ENCODE peak calls at places on chromosomes 2 and 18, in four cellular contexts. I, V, W and R are unnamed samples.

GRCh38 chr2:221527759-221528444 is 44.2 kb downstream of the EPHA4 start:
- DNase-seq in V (no peak), W (no peak), I (no peak), R (no peak)

GRCh38 chr2:25251461-25252273 is 83.3 kb upstream of the POMC start:
- DNase-seq in V (peak), W (peak), I (peak), R (peak)

GRCh38 chr18:34352385-34353163 is 127.9 kb upstream of the NOL4 start:
- DNase-seq in V (no peak), I (no peak), W (no peak), R (no peak)

GRCh38 chr2:69175795-69176715 is 163.1 kb downstream of the ANTXR1 start:
- DNase-seq in I (no peak), W (no peak), V (no peak), R (no peak)

GRCh38 chr2:177396630-177397460 is 4.3 kb downstream of the AGPS start:
- DNase-seq in W (no peak), V (no peak), I (no peak), R (no peak)

GRCh38 chr2:20422679-20423271 is 24.1 kb upstream of the RHOB start:
- DNase-seq in V (peak), W (no peak), I (no peak), R (no peak)

GRCh38 chr2:179486969-179487752 is 222.5 kb upstream of the SESTD1 start:
- DNase-seq in W (no peak), I (no peak), V (no peak), R (no peak)

GRCh38 chr18:44123743-44124142 is 556.9 kb upstream of the SETBP1 start:
- DNase-seq in I (no peak), V (no peak), W (no peak), R (no peak)

GRCh38 chr2:227324671-227325055 is 388 bp upstream of the MFF start:
- DNase-seq in W (peak), V (no peak), I (no peak), R (no peak)

GRCh38 chr2:37676274-37676673 is 4.8 kb upstream of the CDC42EP3 start:
- DNase-seq in W (no peak), I (no peak), V (no peak), R (no peak)

GRCh38 chr2:74374509-74375205 is 5.5 kb downstream of the DCTN1 start:
- DNase-seq in V (peak), I (peak), W (peak), R (no peak)

GRCh38 chr2:103902347-103902746 is 951.6 kb upstream of the POU3F3 start:
- DNase-seq in W (no peak), V (no peak), I (no peak), R (no peak)

GRCh38 chr2:222745836-222746559 is 74.5 kb downstream of the MOGAT1 start:
- DNase-seq in I (no peak), V (no peak), W (no peak), R (no peak)

GRCh38 chr2:72291059-72291458 is 143.4 kb upstream of the CYP26B1 start:
- DNase-seq in W (no peak), I (no peak), V (no peak), R (no peak)

GRCh38 chr18:26536664-26537063 is 11.7 kb downstream of the KCTD1 start:
- DNase-seq in I (no peak), W (no peak), V (no peak), R (no peak)

GRCh38 chr18:69326094-69326493 is 74.6 kb upstream of the DOK6 start:
- DNase-seq in W (no peak), V (no peak), I (no peak), R (no peak)

GRCh38 chr2:207670887-207671286 is 40.6 kb upstream of the CCNYL1 start:
- DNase-seq in W (no peak), I (no peak), V (no peak), R (no peak)

GRCh38 chr2:11582526-11583202 is 48.8 kb downstream of the GREB1 start:
- DNase-seq in V (peak), W (peak), I (no peak), R (peak)

GRCh38 chr2:205776139-205776538 is 93.8 kb downstream of the NRP2 start:
- DNase-seq in W (peak), V (peak), I (peak), R (no peak)

GRCh38 chr2:233934524-233934923 is 17.4 kb downstream of the TRPM8 start:
- DNase-seq in I (no peak), W (no peak), V (no peak), R (no peak)

GRCh38 chr2:211468217-211468616 is 911.8 kb downstream of the CPS1 start:
- DNase-seq in W (no peak), V (no peak), I (no peak), R (no peak)

GRCh38 chr2:210195066-210195852 is 24.1 kb upstream of the KANSL1L start:
- DNase-seq in I (no peak), V (no peak), W (no peak), R (no peak)

GRCh38 chr18:75267643-75268184 is 57.1 kb downstream of the TSHZ1 start:
- DNase-seq in I (no peak), V (no peak), W (no peak), R (no peak)

GRCh38 chr2:166240387-166241313 is 112.8 kb upstream of the SCN1A start:
- DNase-seq in V (no peak), I (no peak), W (no peak), R (no peak)

GRCh38 chr2:54590216-54590961 is 133.1 kb upstream of the EML6 start:
- DNase-seq in W (no peak), I (no peak), V (no peak), R (no peak)

GRCh38 chr2:40220177-40220925 is 231.5 kb downstream of the SLC8A1 start:
- DNase-seq in I (no peak), W (no peak), V (no peak), R (no peak)

GRCh38 chr2:128394004-128394730 is 75.5 kb upstream of the HS6ST1 start:
- DNase-seq in W (no peak), V (no peak), I (no peak), R (no peak)

GRCh38 chr2:109648041-109648527 is 33.9 kb downstream of the SOWAHC start:
- DNase-seq in W (no peak), V (no peak), I (no peak), R (no peak)

GRCh38 chr2:42249887-42250286 is 80.7 kb downstream of the EML4 start:
- DNase-seq in V (no peak), I (no peak), W (no peak), R (no peak)

GRCh38 chr2:54239427-54239826 is 16.6 kb downstream of the TSPYL6 start:
- DNase-seq in V (no peak), W (no peak), I (no peak), R (no peak)

GRCh38 chr2:240208096-240208495 is 67.6 kb upstream of the OTOS start:
- DNase-seq in V (no peak), I (no peak), W (no peak), R (no peak)

GRCh38 chr2:214482716-214483115 is 71.9 kb downstream of the VWC2L start:
- DNase-seq in V (no peak), W (peak), I (no peak), R (no peak)

GRCh38 chr2:54586062-54586982 is 130.2 kb downstream of the SPTBN1 start:
- DNase-seq in I (no peak), W (no peak), V (no peak), R (no peak)

GRCh38 chr2:159003555-159003954 is 35.1 kb downstream of the TANC1 start:
- DNase-seq in W (no peak), I (no peak), V (no peak), R (no peak)

GRCh38 chr18:24446953-24447537 is 13.4 kb upstream of the HRH4 start:
- DNase-seq in V (no peak), W (no peak), I (no peak), R (no peak)
- TF ChIP-seq CTCF in V (no peak), W (no peak), I (no peak), R (no peak)

GRCh38 chr2:219335373-219335786 is 2.8 kb upstream of the RESP18 start:
- DNase-seq in W (no peak), V (no peak), I (no peak), R (no peak)
- TF ChIP-seq CTCF in W (no peak), V (no peak), I (no peak), R (no peak)

DNA sequence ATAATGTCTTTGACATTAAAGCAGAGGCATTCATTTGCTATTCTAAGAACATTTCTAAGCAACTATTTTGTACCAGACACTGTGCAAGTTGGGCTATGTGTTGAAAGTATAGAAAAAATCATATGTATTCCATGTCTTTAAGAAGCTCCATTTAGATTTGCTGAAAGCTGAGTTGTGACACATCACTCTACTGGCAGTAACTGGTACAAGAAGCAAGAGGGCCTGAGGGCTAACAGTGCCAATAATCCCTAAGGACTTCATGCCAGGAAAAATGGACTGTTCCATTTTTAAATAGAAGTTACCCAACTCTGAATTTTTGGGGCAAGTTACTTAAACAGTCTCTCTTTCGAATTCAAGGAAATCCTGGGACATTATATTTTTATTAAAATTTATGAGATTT is 178.7 kb downstream of the SRBD1 start:
- DNase-seq in I (no peak), W (no peak), V (no peak), R (no peak)
- TF ChIP-seq CTCF in I (no peak), W (no peak), V (no peak), R (no peak)

DNA sequence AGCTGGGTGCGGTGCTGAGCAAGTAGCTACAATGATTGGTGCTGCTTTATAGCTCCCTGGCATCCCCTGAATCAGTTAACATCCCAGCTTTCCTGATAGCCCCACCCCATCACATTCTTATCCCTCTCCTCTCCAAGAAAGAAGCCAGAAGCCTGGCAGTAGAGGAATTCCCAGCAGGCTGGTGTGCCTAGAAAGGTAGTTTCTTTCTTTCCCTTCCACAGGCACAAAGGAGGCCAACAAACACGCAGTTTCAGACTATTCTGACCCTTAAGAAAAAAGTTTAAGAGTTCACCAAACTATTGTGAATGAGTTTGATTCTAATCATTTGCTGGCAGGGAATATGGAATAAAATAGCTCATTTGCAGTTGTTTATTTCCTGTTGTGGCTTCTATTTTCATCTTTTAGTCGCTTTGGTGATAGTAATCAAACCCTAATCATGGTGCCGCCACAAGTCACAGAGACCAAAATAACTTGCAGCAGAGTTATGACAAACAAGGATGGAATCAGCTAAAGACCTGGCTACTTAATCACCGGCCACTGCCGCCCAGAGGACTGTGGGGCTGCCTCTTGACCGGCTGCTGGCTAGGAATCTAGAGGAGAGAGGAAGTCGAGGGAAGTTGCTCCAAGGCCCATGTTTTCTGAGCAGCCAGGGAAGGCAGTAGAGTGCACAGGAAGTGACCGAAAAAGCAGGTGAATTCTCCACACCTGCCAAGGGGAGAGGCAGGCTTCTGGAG is 4.9 kb upstream of the SMAD7 start:
- DNase-seq in I (peak), W (no peak), V (no peak), R (no peak)
- TF ChIP-seq CTCF in I (no peak), W (no peak), V (no peak), R (no peak)

GRCh38 chr2:152335016-152335850 is at the start of gene FMNL2:
- DNase-seq in W (peak), V (peak), I (peak), R (peak)
- TF ChIP-seq CTCF in W (peak), V (peak), I (no peak), R (no peak)

DNA sequence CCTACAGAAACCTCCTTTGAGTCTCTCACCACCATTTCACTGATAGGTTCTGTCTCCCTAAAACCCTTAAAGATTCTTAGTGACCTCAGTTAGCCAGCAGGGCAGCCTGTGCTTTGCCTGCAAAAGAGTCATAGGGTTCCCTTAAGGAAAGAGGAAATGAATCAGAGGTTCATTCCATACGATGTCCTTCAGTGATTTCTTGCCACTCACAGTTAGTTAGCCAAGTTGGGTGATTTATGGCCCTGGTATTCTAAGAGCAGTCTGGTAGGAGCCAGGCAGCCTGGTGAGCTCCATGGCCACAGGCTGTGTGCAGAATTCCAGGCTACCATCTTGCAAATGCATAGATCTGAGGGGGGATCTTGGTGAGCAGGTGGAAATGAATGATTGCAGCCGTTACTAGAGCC is 18.7 kb upstream of the CCBE1 start:
- DNase-seq in I (no peak), V (no peak), W (no peak), R (no peak)
- TF ChIP-seq CTCF in I (no peak), V (no peak), W (no peak), R (no peak)

DNA sequence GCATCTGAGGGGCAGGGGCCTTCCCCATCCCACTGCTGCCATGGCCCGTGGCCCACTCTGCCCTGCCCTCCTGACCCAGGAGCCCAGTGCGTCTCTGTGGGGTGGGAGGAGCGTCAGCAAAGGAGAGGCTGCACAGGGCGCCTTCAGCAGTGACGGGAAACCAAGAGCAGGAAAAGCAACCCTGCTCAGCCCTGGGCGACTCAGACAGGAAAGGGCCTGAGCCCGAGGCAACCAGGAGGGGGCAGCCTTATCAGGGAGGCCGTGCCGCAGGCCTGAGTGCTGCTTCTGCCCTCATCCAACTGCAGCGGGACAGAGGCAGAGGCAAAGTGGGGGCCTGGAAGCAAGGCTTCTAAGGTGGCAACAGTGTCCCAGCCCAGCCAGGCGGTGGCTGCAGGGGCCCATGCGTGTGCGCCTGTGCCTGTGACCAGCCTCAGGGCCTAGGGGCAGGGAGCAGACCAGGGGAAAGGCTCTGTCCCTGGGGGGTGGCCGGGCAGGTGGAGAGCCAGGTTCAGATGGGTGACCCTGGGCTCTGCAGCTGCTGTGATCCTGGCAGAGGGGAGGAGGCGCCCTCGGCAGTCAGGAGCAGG is 23.3 kb upstream of the ALPI start:
- DNase-seq in W (no peak), V (no peak), I (peak), R (no peak)
- TF ChIP-seq CTCF in W (peak), V (peak), I (no peak), R (no peak)